ENCODE peak calls at places on chromosomes 12 and 14, in seven cellular contexts. S, D, T, N, U, V and H are unnamed samples.

GRCh38 chr14:85572845-85573244 is 42.9 kb downstream of the FLRT2 start:
- DNase-seq in V (peak), D (no peak), T (peak), N (no peak), S (no peak), U (no peak), H (peak)

GRCh38 chr14:92482621-92483319 is 30.8 kb upstream of the RIN3 start:
- DNase-seq in U (no peak), S (no peak), T (no peak), D (no peak), V (no peak), N (peak), H (no peak)

GRCh38 chr12:92719674-92720073 is 16.9 kb downstream of the PLEKHG7 start:
- DNase-seq in S (no peak), D (no peak), V (no peak), T (no peak), U (no peak), N (no peak), H (no peak)

GRCh38 chr14:76500011-76500410 is 124.1 kb downstream of the ESRRB start:
- DNase-seq in D (peak), S (no peak), V (no peak), T (no peak), N (no peak), U (no peak), H (no peak)

GRCh38 chr12:95648990-95649791 is 97.9 kb upstream of the USP44 start:
- DNase-seq in V (peak), N (no peak), D (no peak), U (no peak), T (peak), S (no peak), H (peak)

GRCh38 chr14:96598332-96598928 is 96.2 kb downstream of the PAPOLA start:
- DNase-seq in U (no peak), N (no peak), S (no peak), T (no peak), V (no peak), D (no peak), H (no peak)

GRCh38 chr12:122871851-122872785 is 23.8 kb downstream of the VPS37B start:
- DNase-seq in N (peak), D (peak), T (peak), V (peak), S (no peak), U (no peak), H (peak)

GRCh38 chr14:68135566-68135965 is 316.0 kb downstream of the RAD51B start:
- DNase-seq in S (no peak), N (no peak), U (no peak), T (no peak), V (peak), D (no peak), H (no peak)

GRCh38 chr14:93946506-93947170 is 19.5 kb downstream of the FAM181A start:
- DNase-seq in S (no peak), U (no peak), T (peak), V (no peak), D (no peak), N (no peak), H (no peak)

GRCh38 chr14:100307215-100308111 is 1.2 kb upstream of the SLC25A29 start:
- DNase-seq in D (no peak), T (no peak), N (no peak), V (no peak), S (no peak), U (no peak), H (no peak)

GRCh38 chr12:113136128-113136989 is 798 bp upstream of the RASAL1 start:
- DNase-seq in D (no peak), V (no peak), U (peak), T (no peak), N (no peak), S (peak), H (no peak)

GRCh38 chr14:45426685-45427282 is 173.8 kb upstream of the MIS18BP1 start:
- DNase-seq in V (peak), N (no peak), S (no peak), T (peak), U (no peak), D (no peak), H (peak)

GRCh38 chr14:92963301-92964123 is 40.6 kb downstream of the CHGA start:
- DNase-seq in V (peak), U (no peak), N (no peak), D (no peak), T (no peak), S (no peak), H (no peak)

GRCh38 chr12:67415473-67415872 is 146.3 kb downstream of the CAND1 start:
- DNase-seq in S (no peak), N (no peak), V (peak), D (no peak), T (peak), U (no peak), H (no peak)

GRCh38 chr14:48537600-48537999 is 862.2 kb upstream of the MDGA2 start:
- DNase-seq in S (no peak), U (no peak), V (no peak), T (no peak), D (no peak), N (no peak), H (no peak)

GRCh38 chr12:70920891-70921290 is 353 bp upstream of the PTPRR start:
- DNase-seq in N (no peak), V (no peak), T (no peak), D (no peak), S (no peak), U (no peak), H (no peak)

GRCh38 chr12:21577516-21577915 is 27.1 kb downstream of the GYS2 start:
- DNase-seq in V (no peak), T (no peak), U (no peak), D (no peak), S (no peak), N (no peak), H (no peak)
- H3K4me3 ChIP-seq in V (no peak), T (no peak), U (no peak), D (no peak), S (no peak), N (no peak), H (no peak)

DNA sequence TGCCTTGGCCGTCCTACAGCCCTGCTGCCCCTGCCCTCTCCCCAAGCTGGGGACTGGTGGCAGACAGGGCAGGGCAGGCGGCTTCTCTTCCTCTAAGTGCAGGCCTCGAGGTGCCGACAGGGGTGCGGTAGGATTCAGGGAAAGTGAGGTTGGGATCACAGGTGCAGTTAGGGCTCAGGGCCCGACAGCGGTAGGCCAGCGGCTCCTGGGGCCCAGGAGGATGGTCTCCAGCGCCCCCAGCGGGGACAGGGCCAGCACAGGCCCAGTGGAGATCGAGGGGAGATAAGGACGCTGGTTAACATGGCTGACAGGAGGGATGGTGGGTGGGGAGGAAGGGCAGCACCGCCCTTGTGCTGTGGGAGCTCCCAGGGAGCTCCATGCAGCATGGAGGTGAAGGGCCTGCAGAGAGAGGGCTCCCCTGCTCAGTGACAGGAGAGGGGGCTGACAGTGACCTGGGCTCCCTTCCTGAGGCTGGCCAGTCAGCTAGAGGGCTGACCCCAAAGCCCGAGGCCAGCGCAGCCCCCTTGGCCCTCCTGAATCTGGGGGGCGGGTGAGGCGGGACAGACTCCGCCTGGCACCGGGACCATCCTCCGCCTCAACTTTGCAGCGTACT is 860 bp upstream of the CRIP1 start:
- DNase-seq in U (peak), S (peak), D (no peak), N (no peak), V (no peak), T (no peak), H (no peak)
- H3K4me3 ChIP-seq in U (no peak), S (no peak), D (no peak), N (peak), V (no peak), T (no peak), H (no peak)

DNA sequence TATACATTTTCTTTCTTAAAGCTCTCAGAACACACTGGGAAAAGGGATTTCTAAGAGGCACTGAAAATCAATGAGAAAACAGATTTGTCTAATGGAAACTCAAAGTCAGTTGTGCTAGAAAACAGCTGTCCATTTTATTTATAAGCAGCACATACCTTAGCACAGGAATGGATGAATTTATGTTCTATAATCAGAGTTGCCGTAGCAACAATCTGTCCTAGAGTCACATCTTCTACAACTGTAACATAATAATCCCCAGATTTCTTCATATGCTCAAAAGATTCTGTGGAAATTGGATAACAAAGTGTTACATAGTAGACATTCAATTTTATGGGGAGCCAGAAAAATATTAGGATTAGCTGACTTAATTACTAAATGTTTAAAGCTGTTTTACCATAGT is 9.8 kb downstream of the GNPNAT1 start:
- DNase-seq in T (no peak), N (no peak), D (no peak), U (no peak), S (no peak), V (no peak), H (no peak)
- H3K4me3 ChIP-seq in T (no peak), N (no peak), D (no peak), U (no peak), S (no peak), V (no peak), H (no peak)

GRCh38 chr14:30558362-30558674 is 640 bp upstream of the G2E3 start:
- DNase-seq in U (no peak), N (no peak), S (no peak), V (peak), T (no peak), D (no peak), H (no peak)
- H3K4me3 ChIP-seq in U (peak), N (peak), S (peak), V (peak), T (peak), D (peak), H (peak)

DNA sequence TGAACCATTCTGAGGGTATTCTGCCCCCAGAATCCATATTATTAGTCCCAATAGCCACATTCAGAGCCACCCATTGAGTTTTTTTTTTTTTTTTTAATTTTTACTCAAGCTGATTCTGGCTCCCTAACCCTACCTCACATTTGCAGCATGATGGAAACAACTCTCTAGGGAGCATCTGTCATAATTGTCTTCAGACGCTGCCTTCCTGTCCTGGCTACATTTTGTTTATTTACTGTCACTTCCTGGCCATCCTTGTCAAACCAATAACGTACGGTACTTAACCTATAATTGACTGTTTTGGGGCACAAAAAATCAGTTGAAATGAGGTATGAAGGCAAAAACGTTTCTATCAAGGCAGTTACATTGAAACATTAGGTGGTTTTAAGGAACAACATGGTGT is 2.1 kb downstream of the GLIPR1 start:
- DNase-seq in N (no peak), S (no peak), V (no peak), T (no peak), U (no peak), D (no peak), H (no peak)
- H3K4me3 ChIP-seq in N (no peak), S (peak), V (peak), T (peak), U (peak), D (no peak), H (peak)